ENCODE peak calls at places on chromosomes 11 and 22, in five cellular contexts. H is GM23248, B is left ventricle myocardium inferior, E is Karpas-422, Y is ovary. L is an unnamed sample.

GRCh38 chr11:107591446-107592236 is 694 bp downstream of the ELMOD1 start:
- DNase-seq in B (no peak), Y (no peak), E (no peak), H (peak; percentile 70), L (no peak)

GRCh38 chr11:26106713-26107112 is 225.2 kb upstream of the ANO3 start:
- DNase-seq in H (peak; percentile 2), Y (no peak), B (no peak), E (no peak), L (no peak)

GRCh38 chr11:70124321-70125061 is 46.4 kb downstream of the ANO1 start:
- DNase-seq in H (no peak), B (no peak), E (no peak), Y (no peak), L (no peak)

GRCh38 chr11:128238521-128239222 is 348.7 kb downstream of the ETS1 start:
- DNase-seq in H (no peak), E (no peak), B (no peak), Y (no peak), L (no peak)

GRCh38 chr11:97739892-97740782 is 1280.6 kb upstream of the CNTN5 start:
- DNase-seq in E (no peak), Y (no peak), B (no peak), H (peak; percentile 1), L (no peak)

GRCh38 chr11:33448461-33449130 is 191.4 kb downstream of the HIPK3 start:
- DNase-seq in B (no peak), E (no peak), Y (no peak), H (peak; percentile 75), L (no peak)

GRCh38 chr11:70502677-70503076 is 104.3 kb downstream of the CTTN start:
- DNase-seq in B (peak; percentile 5), Y (no peak), H (no peak), E (no peak), L (peak; percentile 11)

GRCh38 chr11:62260261-62260953 is 9.6 kb upstream of the SCGB2A2 start:
- DNase-seq in E (no peak), B (no peak), H (no peak), Y (no peak), L (no peak)

GRCh38 chr11:36077886-36078685 is 134.2 kb downstream of the LDLRAD3 start:
- DNase-seq in H (peak; percentile 35), E (no peak), B (no peak), Y (no peak), L (no peak)

GRCh38 chr22:28771195-28771791 is 1.2 kb upstream of the CCDC117 start:
- DNase-seq in E (no peak), Y (no peak), B (no peak), H (no peak), L (no peak)

GRCh38 chr11:10317281-10317755 is 12.4 kb downstream of the ADM start:
- DNase-seq in H (no peak), Y (peak; percentile 36), B (no peak), E (no peak), L (no peak)

GRCh38 chr22:20569059-20570058 is 61.9 kb downstream of the MED15 start:
- DNase-seq in B (peak; percentile 61), Y (peak; percentile 70), E (no peak), H (peak; percentile 99), L (peak; percentile 82)

GRCh38 chr11:121426476-121427454 is 25.3 kb upstream of the SORL1 start:
- DNase-seq in E (peak; percentile 80), Y (peak; percentile 51), B (peak; percentile 57), H (peak; percentile 45), L (peak; percentile 62)

GRCh38 chr22:38921126-38921525 is 36.3 kb upstream of the APOBEC3A start:
- DNase-seq in B (peak; percentile 18), Y (no peak), H (no peak), E (no peak), L (no peak)

GRCh38 chr11:117375960-117376359 is 48.3 kb downstream of the CEP164 start:
- DNase-seq in H (no peak), Y (no peak), B (no peak), E (no peak), L (no peak)

GRCh38 chr22:37752189-37753061 is 55.3 kb upstream of the GCAT start:
- DNase-seq in B (peak; percentile 95), Y (peak; percentile 92), E (no peak), H (peak; percentile 95), L (peak; percentile 94)

GRCh38 chr11:15816270-15816871 is 540.0 kb downstream of the SOX6 start:
- DNase-seq in Y (peak; percentile 27), B (no peak), E (no peak), H (peak; percentile 74), L (no peak)

GRCh38 chr11:120632579-120632978 is 121.0 kb downstream of the GRIK4 start:
- DNase-seq in B (no peak), H (peak; percentile 13), E (peak; percentile 48), Y (no peak), L (no peak)

GRCh38 chr11:85784907-85785306 is 26.0 kb downstream of the SYTL2 start:
- DNase-seq in E (no peak), H (no peak), Y (no peak), B (no peak), L (no peak)

GRCh38 chr22:21937041-21937820 is 15.4 kb downstream of the PPM1F start:
- DNase-seq in Y (no peak), H (peak; percentile 67), B (no peak), E (no peak), L (peak; percentile 53)
- H3K4me1 ChIP-seq in Y (peaks cover 17% of the 10 kb centered on the region), H (peaks cover 37% of the 10 kb centered on the region), B (peaks cover 67% of the 10 kb centered on the region), E (peaks cover 22% of the 10 kb centered on the region), L (peaks cover 24% of the 10 kb centered on the region)

GRCh38 chr11:7436146-7436545 is 49.2 kb upstream of the OLFML1 start:
- DNase-seq in H (no peak), Y (no peak), B (no peak), E (peak; percentile 45), L (no peak)
- H3K27ac ChIP-seq in H (no peak overlapping the region), Y (no peak overlapping the region), B (no peak overlapping the region), E (peak overlapping the region; percentile 23), L (no peak overlapping the region)

DNA sequence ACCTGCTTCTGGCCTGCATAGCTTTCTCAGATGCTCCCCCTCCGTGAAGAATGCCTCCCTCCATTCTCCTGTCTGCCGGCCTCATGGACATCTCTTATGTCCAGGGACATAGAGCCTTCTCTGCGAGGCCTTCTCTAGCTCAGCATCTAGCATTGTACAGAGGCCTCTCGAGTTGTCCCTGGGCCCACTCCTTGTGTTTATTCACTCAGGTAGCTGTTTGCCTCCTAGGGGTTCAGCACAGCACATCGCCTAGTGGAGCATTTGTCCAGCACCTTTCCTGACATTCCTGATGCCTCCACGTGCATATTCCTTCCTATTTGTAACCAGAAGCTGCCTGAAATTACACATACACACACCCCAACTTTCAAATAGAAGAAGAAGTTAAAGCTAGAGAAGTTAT is 101.3 kb downstream of the TBC1D22A start:
- DNase-seq in H (no peak), Y (no peak), E (no peak), B (no peak), L (no peak)
- H3K4me1 ChIP-seq in H (peaks cover 20% of the 10 kb centered on the region), Y (no peaks in the 10 kb centered on the region), E (peaks cover 5% of the 10 kb centered on the region), B (no peaks in the 10 kb centered on the region), L (no peaks in the 10 kb centered on the region)

DNA sequence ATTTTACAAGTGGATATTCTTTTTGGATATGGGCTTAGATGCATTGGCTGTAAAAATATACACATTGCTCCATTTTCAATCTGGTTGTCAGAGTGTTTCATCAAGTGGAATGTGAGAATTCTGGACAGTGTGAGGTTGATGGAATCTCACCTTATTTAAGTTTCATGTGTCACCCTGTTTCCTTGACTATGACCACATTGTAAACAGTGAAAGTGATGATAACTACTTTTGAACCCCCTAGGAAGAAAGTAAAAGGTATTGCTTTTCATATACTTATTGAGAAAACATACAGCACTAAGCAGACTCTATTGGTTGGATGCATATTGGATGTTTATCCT is 490.5 kb upstream of the RAG2 start:
- DNase-seq in H (no peak), Y (no peak), E (no peak), B (no peak), L (no peak)
- H3K27ac ChIP-seq in H (no peak overlapping the region), Y (no peak overlapping the region), E (no peak overlapping the region), B (no peak overlapping the region), L (no peak overlapping the region)

GRCh38 chr22:25403284-25403606 is 161.2 kb upstream of the GRK3 start:
- DNase-seq in Y (no peak), E (no peak), H (no peak), B (no peak), L (no peak)

GRCh38 chr22:25403752-25404471 is 160.6 kb upstream of the GRK3 start:
- DNase-seq in Y (no peak), B (no peak), H (peak; percentile 72), E (no peak), L (no peak)

GRCh38 chr22:25402501-25403283 is 161.8 kb upstream of the GRK3 start:
- DNase-seq in H (peak; percentile 51), B (peak; percentile 36), Y (peak; percentile 42), E (no peak), L (no peak)

GRCh38 chr22:25404556-25404922 is 159.9 kb upstream of the GRK3 start:
- DNase-seq in H (peak; percentile 62), B (no peak), Y (no peak), E (no peak), L (no peak)

GRCh38 chr22:25402160-25402500 is 162.3 kb upstream of the GRK3 start:
- DNase-seq in E (no peak), H (no peak), B (no peak), Y (no peak), L (no peak)
- H3K4me1 ChIP-seq in E (peaks cover 11% of the 10 kb centered on the region), H (peaks cover 28% of the 10 kb centered on the region), B (peaks cover 63% of the 10 kb centered on the region), Y (peaks cover 28% of the 10 kb centered on the region), L (peaks cover 26% of the 10 kb centered on the region)

GRCh38 chr22:23054531-23055257 is 15.6 kb upstream of the GNAZ start:
- DNase-seq in Y (no peak), B (no peak), H (no peak), E (peak; percentile 77), L (no peak)

GRCh38 chr22:23053912-23054530 is 16.3 kb upstream of the GNAZ start:
- DNase-seq in Y (no peak), B (no peak), H (no peak), E (no peak), L (peak; percentile 19)

GRCh38 chr22:23053051-23053707 is 17.1 kb upstream of the GNAZ start:
- DNase-seq in Y (no peak), H (no peak), E (no peak), B (no peak), L (peak; percentile 12)

GRCh38 chr22:23057331-23057730 is 13.0 kb upstream of the GNAZ start:
- DNase-seq in H (no peak), Y (no peak), B (no peak), E (no peak), L (no peak)

DNA sequence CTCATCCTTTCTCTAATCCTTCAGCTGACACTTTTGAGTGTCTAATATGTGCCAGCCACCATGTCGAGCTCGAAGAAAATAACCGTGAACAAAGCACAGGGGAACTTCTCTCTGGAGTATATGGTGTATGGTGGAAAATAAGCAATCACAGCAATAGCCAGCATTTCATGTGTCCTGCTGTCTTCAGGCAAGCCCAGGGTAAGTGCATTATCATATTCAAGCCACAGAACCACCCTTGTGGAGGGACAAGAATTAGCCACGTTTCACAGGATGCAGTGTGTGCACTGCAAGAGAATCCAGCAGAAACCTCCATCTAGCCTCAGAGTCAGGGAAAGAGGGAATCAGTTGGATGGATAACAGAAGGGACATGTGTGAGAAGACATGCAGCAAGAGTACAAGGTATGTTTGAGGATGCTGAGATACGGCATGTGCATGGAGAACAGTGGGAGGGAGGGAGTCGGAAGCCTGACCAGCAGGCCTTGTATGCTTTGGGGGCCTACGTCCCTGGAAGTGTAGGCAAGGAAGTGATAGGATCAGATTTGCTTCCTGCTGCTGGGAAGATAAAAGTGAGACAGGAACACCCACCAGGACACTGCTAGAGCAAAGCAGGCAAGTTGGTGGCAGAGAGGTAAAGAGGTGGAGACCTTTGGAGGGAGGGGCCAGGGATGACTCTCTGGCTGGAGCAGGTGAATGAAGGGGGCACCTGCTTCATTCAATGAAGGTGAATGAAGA is 14.7 kb upstream of the GNAZ start:
- DNase-seq in H (no peak), Y (no peak), E (no peak), B (no peak), L (no peak)
- H3K27ac ChIP-seq in H (no peak overlapping the region), Y (no peak overlapping the region), E (peak overlapping the region; percentile 22), B (no peak overlapping the region), L (no peak overlapping the region)